ENCODE peak calls at places on chromosomes 6 and 20, in nine cellular contexts. Y is CD4-positive, alpha-beta T cell; D is stomach; M is fibroblast of villous mesenchyme; E is H9; Q is body of pancreas; V is endothelial cell; X is IMR-90; G is lung. N is an unnamed sample.

GRCh38 chr20:16533493-16533892 is 39.8 kb downstream of the KIF16B start:
- DNase-seq in M (no peak), Y (no peak), Q (no peak), D (no peak), E (no peak), X (peak), G (no peak), V (no peak), N (no peak)

GRCh38 chr20:21712443-21713059 is 7.1 kb downstream of the PAX1 start:
- DNase-seq in Y (no peak), E (no peak), D (no peak), Q (no peak), X (no peak), G (no peak), M (no peak), V (no peak), N (no peak)

GRCh38 chr20:20450461-20451027 is 82.6 kb downstream of the INSM1 start:
- DNase-seq in E (no peak), M (no peak), Q (no peak), D (peak), X (no peak), V (no peak), G (no peak), Y (no peak), N (no peak)

GRCh38 chr6:88492824-88493223 is 326.7 kb upstream of the CNR1 start:
- DNase-seq in M (peak), G (no peak), Y (no peak), D (no peak), V (no peak), E (no peak), X (peak), Q (no peak), N (no peak)

GRCh38 chr6:41577865-41578713 is 31.9 kb downstream of the FOXP4 start:
- DNase-seq in E (peak), Q (peak), Y (no peak), X (peak), G (peak), V (peak), D (peak), M (peak), N (no peak)

GRCh38 chr20:3652646-3653596 is 10.3 kb downstream of the GFRA4 start:
- DNase-seq in Q (no peak), E (no peak), X (no peak), V (no peak), G (no peak), Y (no peak), D (no peak), M (no peak), N (no peak)

GRCh38 chr6:135358907-135359459 is 138.6 kb downstream of the AHI1 start:
- DNase-seq in V (no peak), Q (no peak), X (peak), D (no peak), E (no peak), Y (no peak), M (peak), G (no peak), N (peak)

GRCh38 chr6:107033136-107033535 is 5.1 kb downstream of the MTRES1 start:
- DNase-seq in E (no peak), Y (no peak), Q (no peak), X (peak), V (no peak), D (no peak), M (no peak), G (no peak), N (no peak)

GRCh38 chr20:58618694-58619540 is 32.2 kb upstream of the STX16 start:
- DNase-seq in M (peak), E (peak), D (no peak), Y (no peak), V (no peak), Q (peak), X (peak), G (no peak), N (no peak)

GRCh38 chr6:45494734-45495133 is 117.0 kb upstream of the SUPT3H start:
- DNase-seq in Y (no peak), V (no peak), D (no peak), G (no peak), E (no peak), M (no peak), X (no peak), Q (no peak), N (no peak)

GRCh38 chr20:39105551-39105950 is 143.4 kb downstream of the DHX35 start:
- DNase-seq in X (no peak), Y (no peak), G (no peak), D (no peak), M (no peak), Q (no peak), E (no peak), V (no peak), N (no peak)

GRCh38 chr6:96276326-96276725 is 245.3 kb upstream of the UFL1 start:
- DNase-seq in X (no peak), M (no peak), D (no peak), Q (no peak), G (no peak), E (no peak), V (no peak), Y (no peak), N (no peak)

GRCh38 chr6:87674286-87674685 is 27.7 kb downstream of the AKIRIN2 start:
- DNase-seq in D (no peak), Y (no peak), G (no peak), V (no peak), Q (no peak), E (no peak), X (no peak), M (no peak), N (no peak)

GRCh38 chr6:134138226-134138975 is 86.0 kb upstream of the SLC2A12 start:
- DNase-seq in Q (no peak), D (no peak), V (no peak), G (no peak), E (no peak), M (no peak), Y (no peak), X (peak), N (no peak)

GRCh38 chr6:56699066-56699654 is 56.5 kb upstream of the DST start:
- DNase-seq in G (no peak), V (no peak), Q (no peak), Y (no peak), X (peak), E (no peak), D (no peak), M (peak), N (no peak)

GRCh38 chr20:58647814-58648501 is 3.1 kb upstream of the STX16 start:
- DNase-seq in G (no peak), X (peak), D (no peak), V (no peak), Q (no peak), E (no peak), M (peak), Y (no peak), N (no peak)

GRCh38 chr6:22041797-22042489 is 254.9 kb downstream of the PRL start:
- DNase-seq in M (peak), V (no peak), Y (no peak), D (no peak), E (no peak), X (peak), G (no peak), Q (peak), N (no peak)

GRCh38 chr6:112235956-112236355 is 18.4 kb downstream of the LAMA4 start:
- DNase-seq in X (peak), Y (no peak), E (no peak), G (no peak), Q (peak), V (no peak), M (peak), D (no peak), N (no peak)

GRCh38 chr20:9460518-9460917 is 53.9 kb upstream of the LAMP5 start:
- DNase-seq in D (no peak), E (no peak), X (peak), M (no peak), G (no peak), Y (no peak), Q (no peak), V (no peak), N (no peak)

GRCh38 chr20:21338291-21338690 is 35.2 kb downstream of the XRN2 start:
- DNase-seq in Q (no peak), X (no peak), Y (no peak), G (no peak), D (no peak), V (no peak), E (no peak), M (no peak), N (no peak)

GRCh38 chr6:139882977-139883728 is 508.7 kb upstream of the CITED2 start:
- DNase-seq in V (no peak), Y (no peak), X (peak), D (no peak), M (peak), G (no peak), E (no peak), Q (no peak), N (no peak)

GRCh38 chr20:61055130-61055529 is 196.9 kb upstream of the CDH4 start:
- DNase-seq in G (no peak), X (no peak), M (no peak), Y (no peak), E (no peak), D (no peak), Q (no peak), V (no peak), N (no peak)

GRCh38 chr6:37236921-37237320 is 20.7 kb upstream of the TBC1D22B start:
- DNase-seq in D (no peak), X (peak), Q (no peak), E (no peak), G (no peak), Y (no peak), V (no peak), M (no peak), N (no peak)

GRCh38 chr20:40291483-40291882 is 397.6 kb downstream of the MAFB start:
- DNase-seq in G (no peak), Q (no peak), X (no peak), V (no peak), Y (no peak), D (no peak), M (no peak), E (no peak), N (no peak)

DNA sequence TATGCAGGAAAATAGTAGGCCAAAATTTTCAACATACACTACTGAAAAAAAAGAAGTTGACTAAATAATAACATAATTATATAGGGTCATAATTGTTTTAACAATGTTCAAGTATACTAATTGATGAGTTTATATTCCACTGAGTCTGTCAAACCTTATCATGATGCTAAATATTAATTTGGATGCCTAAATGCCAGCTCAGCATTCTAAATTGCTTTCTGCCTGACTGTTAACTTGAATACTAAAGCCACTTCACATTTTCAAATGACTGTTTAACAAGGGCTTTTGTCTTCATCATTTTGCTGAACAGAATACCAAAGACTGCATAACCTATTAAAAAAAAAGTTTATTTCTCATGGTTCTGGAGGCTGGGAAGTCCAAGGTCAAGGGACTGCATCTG is 232.8 kb downstream of the DOK5 start:
- DNase-seq in D (no peak), Q (no peak), V (no peak), M (no peak), X (no peak), E (no peak), Y (no peak), G (no peak), N (no peak)
- TF ChIP-seq CTCF in D (no peak), Q (no peak), V (no peak), M (no peak), X (no peak), E (no peak), Y (no peak), G (no peak), N (no peak)

DNA sequence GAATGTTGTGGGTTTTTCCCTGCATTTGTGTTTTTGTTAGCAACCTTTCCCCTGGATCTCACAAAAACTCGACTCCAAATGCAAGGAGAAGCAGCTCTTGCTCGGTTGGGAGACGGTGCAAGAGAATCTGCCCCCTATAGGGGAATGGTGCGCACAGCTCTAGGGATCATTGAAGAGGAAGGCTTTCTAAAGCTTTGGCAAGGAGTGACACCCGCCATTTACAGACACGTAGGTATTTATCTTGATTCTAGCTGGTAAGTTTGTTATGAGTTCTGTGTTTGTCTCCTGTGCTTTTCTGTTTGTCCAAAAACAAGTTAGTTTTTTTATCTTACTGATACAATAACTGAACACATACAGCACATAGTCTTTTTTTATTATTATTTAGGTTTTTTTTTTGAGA is 3.0 kb downstream of the SLC25A27 start:
- DNase-seq in V (peak), Q (no peak), X (no peak), G (no peak), Y (no peak), M (no peak), E (peak), D (no peak), N (no peak)
- TF ChIP-seq CTCF in V (peak), Q (no peak), X (no peak), G (no peak), Y (no peak), M (peak), E (peak), D (no peak), N (peak)

GRCh38 chr20:51542033-51542893 is at the start of gene NFATC2:
- DNase-seq in Y (peak), M (no peak), D (peak), E (peak), G (peak), V (peak), X (no peak), Q (peak), N (no peak)
- TF ChIP-seq CTCF in Y (peak), M (no peak), D (peak), E (peak), G (no peak), V (no peak), X (no peak), Q (no peak), N (peak)

DNA sequence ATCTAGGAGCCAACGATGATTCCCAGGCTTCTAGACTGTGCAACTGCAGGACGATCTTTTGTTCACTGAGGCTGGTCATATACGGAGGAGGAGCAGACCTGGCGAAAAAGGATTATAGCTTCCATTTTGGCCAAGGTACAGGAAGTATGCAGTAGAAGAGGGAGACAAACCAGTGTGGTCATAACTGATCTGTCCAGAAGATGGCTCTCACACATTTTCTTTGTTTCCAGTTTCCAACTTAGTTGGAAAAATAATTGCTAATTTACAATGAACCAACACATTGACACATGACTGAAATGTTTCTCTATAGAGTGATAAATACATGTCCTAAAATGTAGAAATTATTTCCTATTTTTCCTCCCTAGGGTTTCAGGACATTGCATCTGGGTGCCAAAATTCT is 364.1 kb upstream of the BTBD3 start:
- DNase-seq in Q (no peak), Y (no peak), V (no peak), G (no peak), E (no peak), X (peak), D (no peak), M (no peak), N (no peak)
- TF ChIP-seq CTCF in Q (no peak), Y (no peak), V (no peak), G (no peak), E (peak), X (peak), D (no peak), M (peak), N (peak)

GRCh38 chr6:145497006-145497405 is 238.3 kb downstream of the EPM2A start:
- DNase-seq in M (no peak), X (no peak), E (no peak), G (no peak), V (no peak), D (no peak), Q (no peak), Y (no peak), N (no peak)
- TF ChIP-seq CTCF in M (no peak), X (no peak), E (no peak), G (no peak), V (no peak), D (no peak), Q (no peak), Y (no peak), N (no peak)

N was measured in Panc1.